ENCODE peak calls at places on chromosome 10, in ten cellular contexts. O, T, H, W, D, A, X, N, L and M are unnamed samples.

GRCh38 chr10:97644961-97645360 is 4.5 kb downstream of the PI4K2A start:
- DNase-seq in A (no peak), W (no peak), O (no peak), N (no peak), H (no peak), D (no peak), X (no peak), L (no peak), T (no peak), M (no peak)

GRCh38 chr10:116151076-116151475 is 121.9 kb downstream of the GFRA1 start:
- DNase-seq in H (no peak), T (no peak), W (no peak), A (no peak), O (no peak), N (no peak), X (no peak), D (no peak), L (no peak), M (no peak)

GRCh38 chr10:66259836-66260235 is 666.0 kb upstream of the LRRTM3 start:
- DNase-seq in O (no peak), A (no peak), T (no peak), W (no peak), N (no peak), L (no peak), H (no peak), D (no peak), X (no peak), M (no peak)

GRCh38 chr10:78361031-78361430 is 327.4 kb downstream of the RPS24 start:
- DNase-seq in N (no peak), H (no peak), X (no peak), O (no peak), T (no peak), A (no peak), W (no peak), L (no peak), D (no peak), M (no peak)

GRCh38 chr10:22648547-22648961 is 65.8 kb downstream of the PIP4K2A start:
- DNase-seq in L (no peak), H (no peak), O (no peak), N (peak), A (no peak), D (no peak), T (no peak), W (no peak), X (no peak), M (no peak)

GRCh38 chr10:3668276-3668960 is 116.6 kb downstream of the KLF6 start:
- DNase-seq in T (peak), X (peak), N (peak), O (peak), H (no peak), W (peak), L (no peak), A (no peak), D (peak), M (no peak)

GRCh38 chr10:68275600-68276126 is 43.8 kb upstream of the ATOH7 start:
- DNase-seq in T (no peak), W (no peak), O (no peak), D (no peak), H (no peak), X (no peak), L (no peak), N (no peak), A (no peak), M (no peak)

GRCh38 chr10:93445097-93445960 is 36.8 kb downstream of the MYOF start:
- DNase-seq in D (peak), T (peak), X (no peak), A (no peak), H (no peak), W (peak), O (peak), L (no peak), N (peak), M (peak)

GRCh38 chr10:114163062-114163861 is 10.7 kb downstream of the CCDC186 start:
- DNase-seq in D (no peak), O (no peak), T (no peak), L (no peak), H (no peak), N (peak), X (no peak), A (no peak), W (peak), M (no peak)

GRCh38 chr10:76022366-76022765 is 590.9 kb downstream of the LRMDA start:
- DNase-seq in W (no peak), A (no peak), X (no peak), N (no peak), L (no peak), D (no peak), H (no peak), O (no peak), T (no peak), M (no peak)

GRCh38 chr10:131655101-131655849 is 245.5 kb upstream of the PPP2R2D start:
- DNase-seq in H (no peak), W (no peak), X (no peak), O (peak), T (no peak), L (no peak), D (peak), A (no peak), N (no peak), M (peak)

GRCh38 chr10:29926649-29927048 is 132.7 kb downstream of the JCAD start:
- DNase-seq in A (no peak), T (no peak), X (no peak), N (peak), L (no peak), O (no peak), H (no peak), W (peak), D (no peak), M (no peak)

GRCh38 chr10:119817991-119818888 is 54.4 kb downstream of the MCMBP start:
- DNase-seq in O (peak), L (no peak), W (peak), N (no peak), D (peak), T (no peak), H (peak), X (no peak), A (peak), M (peak)

GRCh38 chr10:86400705-86401587 is 34.4 kb upstream of the GRID1 start:
- DNase-seq in H (peak), L (peak), X (peak), W (peak), N (no peak), D (no peak), O (peak), A (peak), T (peak), M (peak)

GRCh38 chr10:60957667-60958221 is 13.8 kb upstream of the RHOBTB1 start:
- DNase-seq in X (no peak), A (no peak), N (no peak), W (no peak), D (no peak), T (no peak), L (no peak), H (no peak), O (no peak), M (no peak)

GRCh38 chr10:132665946-132666732 is 119.8 kb downstream of the NKX6-2 start:
- DNase-seq in W (no peak), O (peak), H (no peak), A (no peak), N (peak), T (no peak), X (no peak), D (no peak), L (no peak), M (peak)

GRCh38 chr10:115963848-115964247 is 309.2 kb downstream of the GFRA1 start:
- DNase-seq in W (peak), H (no peak), X (no peak), O (no peak), D (no peak), A (no peak), N (peak), T (no peak), L (no peak), M (no peak)

GRCh38 chr10:121221991-121222390 is 370.8 kb downstream of the WDR11 start:
- DNase-seq in N (no peak), L (no peak), D (no peak), O (no peak), H (no peak), A (no peak), W (peak), X (no peak), T (no peak), M (no peak)

GRCh38 chr10:112345743-112346142 is 28.2 kb upstream of the ACSL5 start:
- DNase-seq in X (no peak), W (no peak), A (no peak), T (no peak), D (no peak), H (no peak), N (no peak), O (no peak), L (no peak), M (no peak)

GRCh38 chr10:43943119-43943824 is 294.6 kb upstream of the ZNF32 start:
- DNase-seq in X (no peak), W (no peak), A (no peak), T (no peak), H (no peak), L (no peak), O (no peak), N (no peak), D (peak), M (no peak)

GRCh38 chr10:132434405-132435005 is 37.5 kb downstream of the PWWP2B start:
- DNase-seq in L (no peak), T (peak), D (no peak), X (no peak), N (no peak), H (peak), A (peak), O (peak), W (no peak), M (no peak)

GRCh38 chr10:27407271-27407670 is 96.8 kb upstream of the RAB18 start:
- DNase-seq in T (no peak), W (no peak), N (no peak), D (no peak), L (no peak), H (no peak), O (no peak), X (no peak), A (no peak), M (no peak)

GRCh38 chr10:80414126-80414898 is 6.0 kb downstream of the PRXL2A start:
- DNase-seq in X (no peak), O (no peak), H (no peak), T (no peak), D (no peak), N (no peak), A (no peak), L (no peak), W (no peak), M (no peak)

GRCh38 chr10:77494789-77495541 is 142.6 kb downstream of the KCNMA1 start:
- DNase-seq in W (no peak), H (no peak), T (no peak), D (no peak), X (no peak), N (no peak), L (no peak), A (no peak), O (no peak), M (no peak)

GRCh38 chr10:12847361-12847975 is 154.0 kb downstream of the CCDC3 start:
- DNase-seq in X (no peak), T (no peak), N (no peak), L (no peak), W (peak), A (no peak), O (no peak), D (peak), H (no peak), M (no peak)
- TF ChIP-seq CTCF in X (no peak), T (no peak), N (peak), L (no peak), W (peak), A (peak), O (no peak), D (peak), H (peak), M (peak)

GRCh38 chr10:14810969-14811953 is 26.6 kb downstream of the CDNF start:
- DNase-seq in H (no peak), D (peak), X (no peak), L (no peak), O (no peak), N (no peak), A (no peak), T (no peak), W (peak), M (no peak)
- TF ChIP-seq CTCF in H (no peak), D (no peak), X (no peak), L (no peak), O (no peak), N (no peak), A (no peak), T (no peak), W (no peak), M (peak)

GRCh38 chr10:63558132-63558784 is 37.1 kb downstream of the REEP3 start:
- DNase-seq in H (no peak), L (no peak), O (no peak), X (no peak), W (no peak), A (no peak), N (no peak), D (no peak), T (no peak), M (no peak)
- TF ChIP-seq CTCF in H (no peak), L (no peak), O (no peak), X (no peak), W (no peak), A (no peak), N (no peak), D (no peak), T (no peak), M (no peak)

DNA sequence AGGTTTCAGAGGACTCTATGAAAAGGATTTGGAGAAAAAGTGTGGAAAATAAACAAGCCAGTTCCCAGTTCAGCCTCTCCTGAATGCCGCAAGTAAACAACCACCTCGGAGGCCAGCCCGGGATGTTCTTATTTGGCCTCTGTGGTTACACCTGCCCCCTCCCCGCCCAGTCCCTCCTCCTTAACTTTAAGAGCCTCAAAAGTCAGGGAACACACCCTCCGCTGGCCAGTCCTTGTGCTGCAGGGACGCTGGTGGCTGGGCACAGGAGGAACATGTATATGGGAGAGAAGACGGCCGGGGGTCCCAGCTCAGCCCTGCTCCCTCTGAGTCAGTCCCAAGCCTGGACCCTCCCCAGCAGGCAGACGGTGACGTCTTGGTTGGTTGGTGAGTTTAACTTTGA is 6.1 kb downstream of the CHST3 start:
- DNase-seq in O (peak), D (peak), X (no peak), H (no peak), N (no peak), L (no peak), T (no peak), W (peak), A (no peak), M (no peak)
- TF ChIP-seq CTCF in O (no peak), D (peak), X (no peak), H (no peak), N (no peak), L (no peak), T (no peak), W (peak), A (no peak), M (peak)